ENCODE peak calls at places on chromosomes 13 and 19, in ten cellular contexts. Q is DND-41, C is body of pancreas, I is neural progenitor cell, M is PC-3, N is cardiac muscle cell, E is psoas muscle, J is left ventricle myocardium inferior, F is endothelial cell of umbilical vein, W is fibroblast of pulmonary artery. X is an unnamed sample.

GRCh38 chr19:32012886-32013635 is 332.3 kb upstream of the ZNF507 start:
- DNase-seq in E (no peak), J (no peak), W (no peak), N (no peak), M (no peak), I (peak), C (no peak), F (no peak), Q (no peak), X (peak)

GRCh38 chr13:30473675-30474074 is 7.9 kb upstream of the HMGB1 start:
- DNase-seq in F (no peak), M (no peak), E (no peak), Q (no peak), J (no peak), W (no peak), N (no peak), C (no peak), I (no peak), X (no peak)

GRCh38 chr19:9857920-9858746 is 23.0 kb downstream of the PIN1 start:
- DNase-seq in M (no peak), C (no peak), E (no peak), I (no peak), N (no peak), J (no peak), W (no peak), F (no peak), Q (peak), X (no peak)

GRCh38 chr13:43878897-43879322 is 630 bp downstream of the CCDC122 start:
- DNase-seq in Q (no peak), E (peak), I (peak), F (peak), W (peak), C (peak), J (peak), M (peak), N (peak), X (peak)

GRCh38 chr13:113023217-113023597 is 54.2 kb downstream of the MCF2L start:
- DNase-seq in Q (no peak), J (peak), E (no peak), C (no peak), I (no peak), F (peak), M (no peak), N (peak), W (peak), X (peak)

GRCh38 chr19:10424011-10424637 is 3.8 kb downstream of the PDE4A start:
- DNase-seq in W (peak), C (peak), E (peak), J (peak), I (peak), N (peak), Q (peak), M (peak), F (peak), X (peak)

GRCh38 chr13:57030671-57031070 is 110.0 kb upstream of the PRR20A start:
- DNase-seq in F (peak), J (no peak), Q (no peak), M (no peak), C (no peak), N (no peak), E (no peak), W (no peak), I (no peak), X (no peak)

GRCh38 chr13:50340566-50341287 is 325.5 kb downstream of the KCNRG start:
- DNase-seq in I (peak), M (no peak), E (peak), W (no peak), J (no peak), F (no peak), N (no peak), C (no peak), Q (no peak), X (no peak)

GRCh38 chr13:71460179-71460578 is 406.8 kb downstream of the DACH1 start:
- DNase-seq in J (no peak), Q (no peak), I (no peak), W (peak), N (peak), M (no peak), E (no peak), C (no peak), F (no peak), X (peak)

GRCh38 chr19:39160889-39161672 is 35.5 kb downstream of the PAK4 start:
- DNase-seq in W (no peak), F (peak), E (no peak), C (peak), Q (no peak), I (no peak), M (peak), J (no peak), N (peak), X (no peak)

GRCh38 chr13:41061914-41062837 is 867 bp downstream of the WBP4 start:
- DNase-seq in Q (no peak), E (no peak), I (no peak), F (peak), N (peak), C (no peak), M (peak), J (no peak), W (peak), X (peak)

GRCh38 chr19:51712461-51713081 is 11.2 kb downstream of the HAS1 start:
- DNase-seq in C (no peak), E (no peak), Q (no peak), J (no peak), W (peak), M (peak), N (peak), F (no peak), I (peak), X (peak)

DNA sequence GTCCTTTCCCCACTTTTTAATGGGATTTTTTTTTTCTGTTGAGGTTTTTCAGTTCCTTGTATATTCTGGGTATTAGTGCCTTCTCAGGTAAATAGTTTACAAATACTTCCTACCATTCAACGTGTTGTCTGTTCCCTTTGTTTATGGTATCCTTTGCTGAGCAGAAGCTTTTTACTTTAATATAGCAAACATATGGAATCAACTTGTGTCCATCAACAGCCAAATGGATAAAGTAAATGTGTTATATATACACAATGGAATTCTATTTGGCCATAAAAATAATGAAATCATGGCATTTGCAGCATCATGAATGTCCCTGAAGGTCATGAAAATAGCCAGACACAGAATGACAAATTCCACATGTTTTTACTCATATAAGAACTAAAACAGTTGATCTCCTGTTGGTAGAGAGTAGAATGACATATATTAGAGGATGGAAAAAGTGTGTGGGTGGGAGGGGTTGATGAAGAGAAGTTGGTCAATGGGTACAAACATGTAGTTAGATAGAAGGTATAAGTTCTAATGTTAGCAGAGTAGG is 500.8 kb downstream of the SLITRK6 start:
- DNase-seq in C (no peak), F (no peak), I (no peak), J (no peak), W (no peak), N (no peak), E (no peak), M (no peak), Q (no peak), X (no peak)
- TF ChIP-seq CTCF in C (no peak), F (no peak), I (no peak), J (no peak), W (no peak), N (no peak), E (no peak), M (no peak), Q (no peak), X (no peak)

DNA sequence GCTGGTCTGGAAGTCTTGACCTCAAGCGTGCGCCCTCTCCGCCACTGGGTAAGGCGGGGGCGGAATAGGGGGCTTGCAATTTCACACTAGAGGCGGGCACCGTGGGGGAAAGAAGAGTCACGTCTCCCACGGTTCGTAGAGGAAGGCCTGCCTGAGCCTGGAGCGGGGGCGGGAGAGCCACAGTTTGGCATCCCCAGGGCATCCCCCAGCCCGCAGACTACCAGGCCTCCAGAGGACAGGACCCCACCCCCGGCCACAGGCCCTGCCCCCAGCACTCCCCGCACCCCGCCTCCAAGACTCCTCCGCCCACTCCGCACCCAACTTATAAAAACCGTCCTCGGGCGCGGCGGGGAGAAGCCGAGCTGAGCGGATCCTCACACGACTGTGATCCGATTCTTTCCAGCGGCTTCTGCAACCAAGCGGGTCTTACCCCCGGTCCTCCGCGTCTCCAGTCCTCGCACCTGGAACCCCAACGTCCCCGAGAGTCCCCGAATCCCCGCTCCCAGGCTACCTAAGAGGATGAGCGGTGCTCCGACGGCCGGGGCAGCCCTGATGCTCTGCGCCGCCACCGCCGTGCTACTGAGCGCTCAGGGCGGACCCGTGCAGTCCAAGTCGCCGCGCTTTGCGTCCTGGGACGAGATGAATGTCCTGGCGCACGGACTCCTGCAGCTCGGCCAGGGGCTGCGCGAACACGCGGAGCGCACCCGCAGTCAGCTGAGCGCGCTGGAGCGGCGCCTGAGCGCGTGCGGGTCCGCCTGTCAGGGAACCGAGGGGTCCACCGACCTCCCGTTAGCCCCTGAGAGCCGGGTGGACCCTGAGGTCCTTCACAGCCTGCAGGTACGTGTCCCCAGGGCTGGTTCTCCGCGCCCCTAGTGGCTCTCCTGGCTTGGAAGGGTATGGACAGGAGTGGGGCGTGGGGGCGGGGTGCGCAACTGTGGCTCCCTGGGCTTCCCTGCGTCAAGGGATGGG is at the start of gene ANGPTL4:
- DNase-seq in Q (no peak), J (peak), E (peak), C (peak), N (peak), W (peak), I (peak), M (peak), F (peak), X (peak)
- H3K4me3 ChIP-seq in Q (no peak), J (peak), E (peak), C (peak), N (peak), W (peak), I (peak), M (peak), F (peak), X (peak)

DNA sequence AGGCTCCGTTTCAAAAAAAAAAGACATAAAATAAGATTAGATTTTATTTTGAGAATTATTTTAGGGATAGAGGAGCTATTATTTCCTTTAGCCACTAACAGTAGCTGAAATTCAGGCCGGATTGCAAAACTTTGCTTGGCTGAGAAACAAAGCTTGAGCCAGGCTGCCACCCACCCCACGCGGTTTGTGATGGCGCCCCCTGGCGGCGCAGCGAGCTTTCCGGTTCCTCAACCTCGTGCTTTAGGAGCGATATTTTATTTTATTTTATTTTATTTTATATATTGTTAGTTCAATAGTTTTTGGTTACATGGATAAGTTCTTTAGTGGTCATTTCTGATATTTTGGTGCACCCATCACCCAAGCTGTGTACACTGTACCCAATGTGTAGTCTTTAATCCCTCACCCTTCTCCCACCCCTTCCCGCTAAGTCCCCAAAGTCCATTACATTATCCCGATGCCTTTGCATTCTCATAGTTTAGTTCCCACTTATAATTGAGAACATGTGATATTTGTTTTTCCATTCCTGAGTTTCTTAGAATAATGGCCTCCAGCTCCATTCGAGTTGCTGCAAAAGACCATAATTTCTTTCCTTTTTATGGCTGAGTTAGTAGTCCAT is 19.8 kb upstream of the CEACAM4 start:
- DNase-seq in E (no peak), C (peak), F (no peak), N (peak), J (no peak), I (no peak), Q (no peak), M (peak), W (peak), X (peak)
- TF ChIP-seq CTCF in E (no peak), C (peak), F (peak), N (peak), J (peak), I (peak), Q (peak), M (peak), W (peak), X (peak)

DNA sequence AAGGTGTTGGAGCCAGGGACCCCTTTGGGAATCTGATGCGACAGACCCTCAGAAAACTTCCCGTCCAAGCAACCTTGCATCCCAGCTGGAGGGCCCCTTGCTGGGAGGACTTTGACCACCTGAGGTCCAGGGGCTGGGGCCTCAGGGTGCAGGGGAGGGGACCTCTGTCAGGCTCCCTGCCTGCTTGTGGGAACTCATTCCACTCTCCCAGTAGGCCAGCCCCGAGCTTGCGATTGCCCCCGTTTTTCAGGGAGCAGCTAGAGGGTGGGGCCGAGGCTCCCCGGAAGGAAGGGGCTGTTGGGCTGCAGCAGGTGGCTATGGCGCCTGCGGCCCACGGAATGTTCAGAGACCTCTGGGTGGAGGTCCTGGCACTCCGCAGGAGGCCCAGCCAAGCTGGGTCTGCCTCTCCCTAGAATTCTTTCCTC is 2.8 kb downstream of the GNA11 start:
- DNase-seq in M (no peak), Q (no peak), E (no peak), I (no peak), C (no peak), F (no peak), J (no peak), N (no peak), W (no peak), X (no peak)
- H3K4me3 ChIP-seq in M (no peak), Q (no peak), E (peak), I (no peak), C (no peak), F (no peak), J (peak), N (no peak), W (peak), X (no peak)

DNA sequence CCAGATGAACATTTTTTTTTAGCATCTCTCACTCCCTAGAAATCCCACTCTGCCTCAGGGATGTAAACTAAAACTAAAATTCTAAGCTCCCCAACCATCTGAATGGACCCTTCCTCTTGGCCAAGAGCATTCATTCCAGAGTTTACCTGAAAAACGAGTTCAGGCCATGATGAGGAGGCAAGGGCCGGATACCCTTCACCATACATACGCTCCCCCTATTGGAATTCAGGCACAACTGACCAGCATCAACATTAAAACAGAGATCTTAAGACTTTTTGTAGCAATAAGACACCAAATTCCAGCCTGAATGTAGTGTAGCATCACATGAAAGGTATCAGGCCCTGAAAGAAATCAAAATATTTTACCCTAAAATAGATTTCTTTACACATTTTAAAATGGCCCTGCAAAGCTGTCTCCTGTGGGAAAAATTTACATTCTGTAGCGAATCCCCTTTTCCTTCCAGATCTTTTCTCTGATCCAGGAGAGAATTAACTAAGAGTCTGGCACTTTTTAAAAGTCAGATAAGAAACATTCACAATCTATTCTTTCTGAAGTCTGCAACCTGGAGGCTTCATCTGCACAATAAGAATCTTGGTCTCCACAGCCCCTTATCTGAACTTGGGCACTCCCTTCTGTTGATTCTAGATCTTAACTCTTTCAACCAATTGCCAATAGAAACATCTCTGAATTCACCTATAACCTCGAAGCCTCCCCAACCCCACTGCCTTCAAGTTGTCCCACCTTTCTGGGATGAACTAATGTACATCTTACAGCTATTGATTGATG is 888.5 kb downstream of the UQCRFS1 start:
- DNase-seq in M (no peak), I (peak), Q (no peak), F (no peak), J (no peak), C (no peak), E (no peak), N (peak), W (no peak), X (peak)
- TF ChIP-seq CTCF in M (no peak), I (peak), Q (no peak), F (no peak), J (no peak), C (no peak), E (no peak), N (peak), W (peak), X (peak)

DNA sequence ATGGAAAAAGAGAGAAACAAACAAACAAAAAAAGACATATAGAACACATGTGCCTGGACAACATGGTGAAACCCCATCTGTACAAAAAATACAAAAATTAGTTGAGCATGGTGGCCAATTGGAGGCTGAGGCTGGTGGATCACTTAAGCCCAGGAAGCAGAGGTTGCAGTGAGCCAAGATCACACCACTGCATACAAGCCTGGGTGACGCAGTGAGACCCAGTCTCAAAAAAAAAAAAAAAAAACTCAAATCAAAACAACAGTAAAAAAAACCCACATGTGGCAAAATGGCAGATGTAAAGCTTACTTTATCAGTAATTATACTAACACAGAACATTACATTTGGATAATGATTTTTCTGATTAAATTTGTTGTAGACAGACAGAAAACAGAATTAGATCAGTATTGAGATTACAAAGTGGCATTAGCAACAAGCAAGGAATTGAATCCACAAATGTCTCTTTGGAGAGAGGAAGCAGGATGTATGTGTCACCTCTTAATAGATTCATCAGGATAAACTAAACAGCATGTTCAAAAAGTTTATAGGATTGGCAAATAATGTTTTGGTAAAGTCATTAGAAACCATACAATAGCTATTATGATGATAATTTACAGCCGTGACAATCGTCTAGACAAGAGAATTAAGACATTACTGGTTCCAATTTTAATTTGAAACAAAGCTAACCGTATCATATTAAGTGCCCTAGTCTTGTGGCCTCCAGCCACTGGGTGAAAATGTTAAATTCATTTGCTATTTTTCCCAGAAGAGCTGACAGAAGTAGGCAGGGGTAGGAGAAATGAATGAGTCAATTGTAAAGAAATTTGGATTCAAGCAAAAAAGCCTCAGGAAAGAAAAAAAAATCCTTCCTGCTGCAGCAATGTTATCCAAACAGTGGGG is 206.0 kb downstream of the FGF14 start:
- DNase-seq in J (no peak), C (no peak), M (peak), I (no peak), N (no peak), E (no peak), Q (no peak), W (peak), F (peak), X (peak)
- H3K4me3 ChIP-seq in J (no peak), C (no peak), M (no peak), I (no peak), N (no peak), E (no peak), Q (no peak), W (no peak), F (peak), X (no peak)

GRCh38 chr13:76884167-76884566 is 2.0 kb downstream of the KCTD12 start:
- DNase-seq in N (peak), E (peak), J (peak), M (no peak), I (peak), F (peak), Q (no peak), W (peak), C (peak), X (peak)
- TF ChIP-seq CTCF in N (peak), E (no peak), J (peak), M (no peak), I (peak), F (peak), Q (no peak), W (peak), C (no peak), X (peak)

DNA sequence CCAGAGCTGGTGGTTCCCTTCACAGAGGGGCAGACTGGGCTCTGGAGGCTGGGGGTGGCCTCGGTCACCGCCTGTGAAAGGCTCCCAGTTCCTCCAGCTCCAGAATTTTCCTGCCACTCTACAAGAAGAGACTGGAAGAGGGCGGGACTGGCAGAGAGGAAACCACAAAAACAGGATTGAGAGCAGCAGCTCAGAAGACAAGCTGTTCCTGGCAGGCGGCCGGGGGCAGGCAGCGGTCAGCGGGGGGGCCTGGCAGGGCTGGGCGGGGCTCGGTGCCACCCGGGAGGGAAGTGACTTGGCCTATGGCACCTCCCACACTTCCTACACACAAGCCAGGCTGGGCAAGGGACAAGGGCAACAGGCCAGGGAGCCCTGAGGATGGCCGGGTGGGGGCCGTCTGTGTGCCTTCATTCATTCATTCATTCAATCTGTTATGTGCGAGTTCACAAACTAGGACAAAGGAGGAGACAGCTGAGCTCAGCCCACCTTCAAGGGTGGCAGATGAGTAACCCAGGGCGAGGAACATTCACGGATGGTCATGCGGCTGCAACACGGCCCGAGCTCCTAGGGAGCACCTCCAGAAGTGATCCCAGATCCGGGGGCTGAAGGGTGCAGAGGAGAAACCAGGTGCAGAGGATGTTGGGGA is 16.9 kb upstream of the BTBD2 start:
- DNase-seq in N (peak), I (peak), J (peak), C (peak), F (peak), Q (no peak), E (peak), M (peak), W (peak), X (peak)
- H3K4me3 ChIP-seq in N (no peak), I (no peak), J (peak), C (no peak), F (no peak), Q (no peak), E (peak), M (peak), W (no peak), X (no peak)